ENCODE peak calls at places on chromosomes 13 and 19, in five cellular contexts. One of them, this sample, is unnamed.

GRCh38 chr13:23330356-23330755 is 103.1 kb downstream of the SACS start:
- DNase-seq in epithelial cell of esophagus: no peak
- DNase-seq in fibroblast of the aortic adventitia: no peak
- DNase-seq in fibroblast of lung: peak
- DNase-seq in GM12865: no peak
- DNase-seq in this sample: no peak

GRCh38 chr19:55152017-55152416 is 3.0 kb upstream of the TNNT1 start:
- DNase-seq in fibroblast of lung: no peak
- DNase-seq in GM12865: no peak
- DNase-seq in epithelial cell of esophagus: no peak
- DNase-seq in fibroblast of the aortic adventitia: no peak
- DNase-seq in this sample: no peak

GRCh38 chr13:79534596-79534995 is 53.6 kb downstream of the NDFIP2 start:
- DNase-seq in GM12865: no peak
- DNase-seq in epithelial cell of esophagus: no peak
- DNase-seq in fibroblast of the aortic adventitia: no peak
- DNase-seq in fibroblast of lung: no peak
- DNase-seq in this sample: no peak

GRCh38 chr13:35793823-35794222 is 317.3 kb upstream of the MAB21L1 start:
- DNase-seq in fibroblast of lung: peak
- DNase-seq in fibroblast of the aortic adventitia: peak
- DNase-seq in GM12865: no peak
- DNase-seq in epithelial cell of esophagus: no peak
- DNase-seq in this sample: no peak

GRCh38 chr19:17775245-17775927 is 19.6 kb upstream of the B3GNT3 start:
- DNase-seq in fibroblast of the aortic adventitia: peak
- DNase-seq in fibroblast of lung: no peak
- DNase-seq in GM12865: no peak
- DNase-seq in epithelial cell of esophagus: peak
- DNase-seq in this sample: peak

GRCh38 chr19:50975766-50976165 is 6.4 kb upstream of the KLK6 start:
- DNase-seq in GM12865: no peak
- DNase-seq in fibroblast of lung: no peak
- DNase-seq in epithelial cell of esophagus: peak
- DNase-seq in fibroblast of the aortic adventitia: no peak
- DNase-seq in this sample: no peak

GRCh38 chr19:31625056-31625455 is 275.8 kb upstream of the TSHZ3 start:
- DNase-seq in fibroblast of the aortic adventitia: no peak
- DNase-seq in fibroblast of lung: no peak
- DNase-seq in epithelial cell of esophagus: no peak
- DNase-seq in GM12865: no peak
- DNase-seq in this sample: no peak

GRCh38 chr19:10478476-10478875 is 24.7 kb downstream of the KEAP1 start:
- DNase-seq in fibroblast of lung: no peak
- DNase-seq in fibroblast of the aortic adventitia: peak
- DNase-seq in epithelial cell of esophagus: no peak
- DNase-seq in GM12865: no peak
- DNase-seq in this sample: peak

GRCh38 chr13:47036291-47037008 is 139.6 kb upstream of the HTR2A start:
- DNase-seq in GM12865: peak
- DNase-seq in fibroblast of lung: no peak
- DNase-seq in epithelial cell of esophagus: no peak
- DNase-seq in fibroblast of the aortic adventitia: no peak
- DNase-seq in this sample: no peak

GRCh38 chr19:28472843-28473242 is 740.1 kb downstream of the UQCRFS1 start:
- DNase-seq in fibroblast of lung: no peak
- DNase-seq in GM12865: no peak
- DNase-seq in epithelial cell of esophagus: no peak
- DNase-seq in fibroblast of the aortic adventitia: no peak
- DNase-seq in this sample: no peak

GRCh38 chr19:23377276-23377675 is 18.0 kb downstream of the ZNF91 start:
- DNase-seq in fibroblast of the aortic adventitia: no peak
- DNase-seq in GM12865: no peak
- DNase-seq in epithelial cell of esophagus: no peak
- DNase-seq in fibroblast of lung: no peak
- DNase-seq in this sample: no peak

GRCh38 chr19:5904302-5905071 is at the start of gene VMAC:
- DNase-seq in fibroblast of the aortic adventitia: peak
- DNase-seq in fibroblast of lung: peak
- DNase-seq in GM12865: peak
- DNase-seq in epithelial cell of esophagus: peak
- DNase-seq in this sample: peak

GRCh38 chr19:35612559-35613321 is at the start of gene HAUS5:
- DNase-seq in GM12865: peak
- DNase-seq in epithelial cell of esophagus: peak
- DNase-seq in fibroblast of the aortic adventitia: peak
- DNase-seq in fibroblast of lung: peak
- DNase-seq in this sample: peak
- TF ChIP-seq CTCF in GM12865: no peak
- TF ChIP-seq CTCF in epithelial cell of esophagus: no peak
- TF ChIP-seq CTCF in fibroblast of the aortic adventitia: no peak
- TF ChIP-seq CTCF in fibroblast of lung: no peak
- TF ChIP-seq CTCF in this sample: no peak

DNA sequence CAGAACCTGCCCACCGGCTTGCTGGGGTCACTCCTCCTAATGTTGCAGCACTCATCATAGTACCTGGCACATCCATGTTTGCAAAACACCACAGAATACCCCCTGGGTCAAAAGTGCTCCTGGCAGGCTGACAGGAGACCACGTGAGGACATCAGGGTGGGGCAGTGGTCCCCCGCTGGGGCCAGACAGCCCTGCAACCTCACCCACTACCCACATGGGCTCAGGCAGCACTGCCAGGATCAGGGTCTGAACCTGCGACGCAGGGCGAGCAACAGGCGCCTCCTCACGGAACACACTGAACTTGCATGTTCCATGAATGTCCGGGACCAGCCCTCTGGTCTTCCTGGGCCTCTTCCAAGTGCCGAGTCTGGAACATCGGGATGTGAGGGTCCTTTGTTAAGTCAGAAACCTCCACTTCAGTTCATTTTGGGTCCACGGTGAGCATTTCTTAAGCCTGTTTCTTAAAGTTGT is 1.4 kb upstream of the SLC7A9 start:
- DNase-seq in GM12865: no peak
- DNase-seq in epithelial cell of esophagus: peak
- DNase-seq in fibroblast of lung: no peak
- DNase-seq in fibroblast of the aortic adventitia: no peak
- DNase-seq in this sample: no peak
- TF ChIP-seq CTCF in GM12865: no peak
- TF ChIP-seq CTCF in epithelial cell of esophagus: no peak
- TF ChIP-seq CTCF in fibroblast of lung: no peak
- TF ChIP-seq CTCF in fibroblast of the aortic adventitia: no peak
- TF ChIP-seq CTCF in this sample: no peak

DNA sequence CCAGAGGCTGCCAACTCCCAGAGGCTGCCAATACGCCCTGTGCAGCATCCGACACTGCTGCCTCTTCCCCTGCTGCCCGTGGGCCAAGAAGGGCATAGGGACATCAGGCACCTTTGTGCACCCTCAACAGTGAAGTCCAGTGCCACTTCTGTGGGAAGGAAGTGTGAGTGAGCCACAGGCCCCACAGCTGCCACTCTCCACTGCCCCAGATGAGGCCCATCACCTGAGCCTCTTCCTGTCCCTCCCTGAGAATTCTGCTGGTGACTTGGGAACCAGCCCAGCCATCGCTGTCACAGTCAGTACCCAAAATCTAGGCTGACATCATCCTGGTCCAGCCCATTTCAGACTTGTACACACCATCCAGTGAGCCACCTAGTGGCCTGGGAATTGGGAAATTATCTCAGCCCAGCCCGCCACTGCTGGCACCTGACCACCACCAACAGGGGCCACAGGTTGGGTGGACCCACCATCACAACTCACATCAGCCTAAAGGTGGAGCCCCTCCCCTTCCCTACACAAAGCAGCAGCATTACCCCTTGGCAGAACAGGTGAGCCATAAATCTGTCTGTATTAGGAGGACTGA is 733.9 kb upstream of the KLHL1 start:
- DNase-seq in epithelial cell of esophagus: peak
- DNase-seq in fibroblast of lung: no peak
- DNase-seq in fibroblast of the aortic adventitia: no peak
- DNase-seq in GM12865: no peak
- DNase-seq in this sample: no peak
- TF ChIP-seq CTCF in epithelial cell of esophagus: no peak
- TF ChIP-seq CTCF in fibroblast of lung: no peak
- TF ChIP-seq CTCF in fibroblast of the aortic adventitia: no peak
- TF ChIP-seq CTCF in GM12865: no peak
- TF ChIP-seq CTCF in this sample: no peak

DNA sequence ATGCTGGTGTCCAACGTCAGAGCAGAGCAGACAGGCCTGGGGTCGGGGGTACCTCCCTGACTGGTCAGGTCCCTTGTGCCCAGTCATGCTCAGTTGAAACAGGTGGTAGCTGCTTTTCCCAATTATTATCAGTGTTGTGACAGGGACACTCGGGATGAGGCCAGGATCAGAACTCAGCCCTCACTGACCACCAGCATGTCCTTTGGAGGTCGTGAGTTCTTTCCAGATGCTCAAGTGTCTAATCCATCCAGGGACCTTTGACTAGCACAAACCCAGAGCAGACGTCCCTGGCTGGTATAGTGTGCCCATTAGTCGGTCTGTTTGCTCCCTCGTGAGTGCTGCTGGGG is 22.4 kb downstream of the MAU2 start:
- DNase-seq in GM12865: no peak
- DNase-seq in epithelial cell of esophagus: no peak
- DNase-seq in fibroblast of the aortic adventitia: no peak
- DNase-seq in fibroblast of lung: no peak
- DNase-seq in this sample: no peak
- TF ChIP-seq CTCF in GM12865: no peak
- TF ChIP-seq CTCF in epithelial cell of esophagus: no peak
- TF ChIP-seq CTCF in fibroblast of the aortic adventitia: no peak
- TF ChIP-seq CTCF in fibroblast of lung: no peak
- TF ChIP-seq CTCF in this sample: no peak